ENCODE peak calls at places on chromosomes 2 and 18, in ten cellular contexts. D, W, Z, S, Y, I, B, A, M and C are unnamed samples.

GRCh38 chr18:35324926-35325655 is 19.1 kb downstream of the ZNF24 start:
- DNase-seq in D (no peak), W (no peak), Z (no peak), S (no peak), Y (no peak), I (no peak), B (no peak), A (no peak), M (peak; percentile 69), C (no peak)

GRCh38 chr2:118913805-118914645 is 28.0 kb upstream of the MARCO start:
- DNase-seq in D (no peak), W (no peak), Z (peak; percentile 1), S (no peak), Y (peak; percentile 27), I (no peak), B (no peak), A (no peak), M (no peak), C (no peak)

GRCh38 chr2:190713476-190713875 is 64.6 kb downstream of the NAB1 start:
- DNase-seq in D (no peak), W (no peak), Z (peak; percentile 18), S (no peak), Y (no peak), I (no peak), B (peak; percentile 20), A (no peak), M (peak; percentile 53), C (peak; percentile 39)

GRCh38 chr2:200756618-200757321 is 54.9 kb upstream of the BZW1 start:
- DNase-seq in D (no peak), W (no peak), Z (peak; percentile 54), S (peak; percentile 47), Y (no peak), I (peak; percentile 87), B (peak; percentile 61), A (peak; percentile 87), M (peak; percentile 91), C (no peak)

GRCh38 chr2:62467475-62468321 is 38.3 kb downstream of the TMEM17 start:
- DNase-seq in D (no peak), W (no peak), Z (no peak), S (no peak), Y (no peak), I (no peak), B (peak; percentile 62), A (peak; percentile 81), M (no peak), C (no peak)

GRCh38 chr2:222688912-222689311 is 17.5 kb downstream of the MOGAT1 start:
- DNase-seq in D (no peak), W (no peak), Z (no peak), S (no peak), Y (no peak), I (no peak), B (peak; percentile 55), A (peak; percentile 21), M (no peak), C (no peak)

GRCh38 chr2:207334631-207335371 is 169.1 kb upstream of the KLF7 start:
- DNase-seq in D (peak; percentile 79), W (peak; percentile 63), Z (peak; percentile 93), S (peak; percentile 47), Y (peak; percentile 62), I (peak; percentile 99), B (peak; percentile 98), A (peak; percentile 99), M (peak; percentile 100), C (peak; percentile 86)

GRCh38 chr2:25324905-25325592 is 16.7 kb downstream of the DNMT3A start:
- DNase-seq in D (no peak), W (no peak), Z (peak; percentile 53), S (no peak), Y (no peak), I (peak; percentile 79), B (peak; percentile 51), A (peak; percentile 76), M (peak; percentile 73), C (peak; percentile 66)

GRCh38 chr18:886076-886475 is 18.6 kb upstream of the ADCYAP1 start:
- DNase-seq in D (no peak), W (no peak), Z (no peak), S (no peak), Y (no peak), I (no peak), B (no peak), A (no peak), M (no peak), C (no peak)

GRCh38 chr2:67689651-67690050 is 292.5 kb downstream of the ETAA1 start:
- DNase-seq in D (no peak), W (no peak), Z (no peak), S (no peak), Y (no peak), I (no peak), B (no peak), A (no peak), M (no peak), C (no peak)

GRCh38 chr2:85584354-85584856 is at the start of gene VAMP5:
- DNase-seq in D (peak; percentile 88), W (peak; percentile 64), Z (no peak), S (peak; percentile 51), Y (no peak), I (no peak), B (peak; percentile 33), A (no peak), M (no peak), C (no peak)

GRCh38 chr2:85582467-85582866 is 1.8 kb upstream of the VAMP5 start:
- DNase-seq in D (no peak), W (no peak), Z (no peak), S (no peak), Y (no peak), I (no peak), B (no peak), A (no peak), M (no peak), C (no peak)

GRCh38 chr2:85585781-85586105 is 1.5 kb downstream of the VAMP5 start:
- DNase-seq in D (no peak), W (no peak), Z (no peak), S (no peak), Y (no peak), I (no peak), B (peak; percentile 36), A (peak; percentile 58), M (peak; percentile 63), C (no peak)

GRCh38 chr2:85584857-85585780 is 888 bp downstream of the VAMP5 start:
- DNase-seq in D (no peak), W (no peak), Z (no peak), S (peak; percentile 54), Y (no peak), I (no peak), B (peak; percentile 70), A (peak; percentile 27), M (peak; percentile 63), C (no peak)

DNA sequence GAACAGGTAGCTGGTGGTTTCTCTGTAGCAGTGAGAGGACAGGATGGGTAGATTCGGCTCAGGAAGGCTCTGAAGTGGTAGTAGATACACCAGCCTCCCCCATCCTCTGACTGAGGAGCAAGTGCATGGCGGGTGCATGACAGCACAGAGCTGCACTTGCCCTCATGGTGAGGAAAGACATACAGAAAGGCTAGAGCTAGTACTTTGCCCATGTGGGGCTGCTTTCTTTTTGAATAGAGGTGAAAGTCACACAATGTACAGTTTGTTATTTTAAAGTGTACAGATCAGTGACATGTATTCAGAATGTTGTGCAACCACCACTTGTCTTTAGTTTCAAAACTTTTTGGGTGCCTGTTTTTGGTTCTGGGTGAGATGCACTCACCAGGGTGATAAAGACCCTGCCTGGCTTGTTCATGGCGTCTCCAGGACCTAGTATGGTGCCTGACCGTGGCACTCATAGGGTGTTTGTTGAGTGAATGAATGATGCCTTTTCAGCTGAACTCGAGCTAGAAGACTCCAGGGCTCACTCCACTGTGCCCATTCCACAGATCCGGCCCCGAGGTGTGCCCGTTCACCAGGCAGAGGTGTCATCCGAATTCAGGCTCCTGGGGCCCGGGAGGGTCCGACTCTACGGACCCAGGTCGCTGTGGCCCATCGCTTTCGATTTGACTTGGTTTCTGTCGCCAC is 421 bp upstream of the VAMP5 start:
- DNase-seq in D (no peak), W (no peak), Z (no peak), S (no peak), Y (no peak), I (no peak), B (no peak), A (no peak), M (no peak), C (no peak)
- H3K4me3 ChIP-seq in D (peak overlapping the region; percentile 64), W (peak overlapping the region; percentile 69), Z (peak overlapping the region; percentile 45), S (peak overlapping the region; percentile 40), Y (no peak overlapping the region), I (peak overlapping the region; percentile 58), B (peak overlapping the region; percentile 60), A (peak overlapping the region; percentile 51), M (peak overlapping the region; percentile 50), C (peak overlapping the region; percentile 42)

DNA sequence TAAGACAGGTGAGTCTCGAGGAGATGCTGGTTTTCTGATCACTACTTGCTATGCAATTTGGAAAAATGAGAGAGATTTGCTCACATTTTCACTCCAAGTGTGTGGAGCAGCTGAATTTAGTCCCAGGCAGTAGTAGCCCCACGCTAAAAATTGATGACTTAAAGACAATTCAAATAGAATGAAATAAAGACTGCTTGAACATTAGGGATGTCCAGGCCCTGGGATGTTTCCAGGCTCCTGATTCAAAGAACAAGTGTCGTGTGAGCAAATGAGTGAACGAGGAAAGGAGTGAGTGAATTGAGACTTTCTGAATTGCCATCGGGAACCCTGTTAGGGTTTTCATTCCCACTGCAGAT is 37.3 kb upstream of the MRPL19 start:
- DNase-seq in D (no peak), W (no peak), Z (no peak), S (no peak), Y (no peak), I (no peak), B (no peak), A (no peak), M (no peak), C (no peak)
- TF ChIP-seq CTCF in D (no peak), W (no peak), Z (no peak), S (no peak), Y (no peak), I (no peak), B (no peak), A (no peak), M (no peak), C (no peak)

DNA sequence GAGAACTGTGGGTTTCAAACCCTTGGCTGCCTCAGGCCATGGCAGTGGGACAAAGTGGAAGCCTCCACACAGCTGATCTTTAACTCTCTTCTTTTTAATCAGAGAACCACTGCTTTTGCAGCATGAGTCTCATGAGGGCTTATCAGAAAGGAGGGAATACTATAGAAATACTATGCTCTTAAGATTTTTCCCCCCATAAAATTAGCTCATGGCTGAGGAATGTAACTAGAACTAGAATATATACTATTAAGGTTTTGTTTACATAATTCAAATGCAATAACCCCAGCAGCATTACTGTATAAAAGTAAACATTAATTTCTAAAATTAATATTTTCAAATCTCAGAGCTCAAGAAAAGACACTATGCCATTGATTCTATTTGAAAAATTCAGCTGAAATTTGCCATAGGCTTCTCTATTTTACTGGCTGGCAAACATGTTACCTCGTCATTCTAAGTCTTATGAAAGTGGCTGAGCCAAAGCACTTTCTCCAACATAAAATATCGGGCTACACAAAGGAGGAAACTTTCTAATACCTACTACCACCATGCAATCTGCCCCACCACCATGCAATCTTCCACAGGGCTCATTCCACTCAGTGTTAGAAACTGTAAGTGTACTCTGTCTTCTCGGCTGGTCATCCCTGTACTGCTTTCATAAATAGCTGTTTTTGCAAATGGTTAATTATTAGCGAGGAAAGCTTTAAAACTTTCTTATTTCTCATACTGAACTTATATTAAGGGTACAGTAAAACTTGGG is 42.5 kb downstream of the WDR35 start:
- DNase-seq in D (no peak), W (no peak), Z (no peak), S (no peak), Y (no peak), I (no peak), B (no peak), A (no peak), M (peak; percentile 51), C (no peak)
- H3K4me3 ChIP-seq in D (no peak overlapping the region), W (no peak overlapping the region), Z (no peak overlapping the region), S (no peak overlapping the region), Y (no peak overlapping the region), I (no peak overlapping the region), B (no peak overlapping the region), A (no peak overlapping the region), M (no peak overlapping the region), C (no peak overlapping the region)

GRCh38 chr2:240914645-240915525 is 8.7 kb downstream of the CROCC2 start:
- DNase-seq in D (peak; percentile 58), W (no peak), Z (no peak), S (no peak), Y (no peak), I (no peak), B (no peak), A (no peak), M (no peak), C (no peak)
- TF ChIP-seq CTCF in D (no peak), W (no peak), Z (no peak), S (no peak), Y (no peak), I (no peak), B (no peak), A (no peak), M (no peak), C (no peak)